ENCODE peak calls at places on chromosomes 1 and 21, in four cellular contexts. Z, H, U and K are unnamed samples.

GRCh38 chr1:199404976-199405375 is 622.5 kb upstream of the NR5A2 start:
- DNase-seq in U (no peak), H (no peak), Z (no peak), K (no peak)

GRCh38 chr1:51750218-51750617 is 128.3 kb downstream of the NRDC start:
- DNase-seq in U (no peak), H (no peak), Z (no peak), K (no peak)

GRCh38 chr21:39690454-39690853 is 54.5 kb upstream of the IGSF5 start:
- DNase-seq in U (no peak), Z (no peak), H (no peak), K (no peak)

GRCh38 chr21:18370292-18370691 is 33.3 kb downstream of the TMPRSS15 start:
- DNase-seq in U (no peak), Z (no peak), H (no peak), K (no peak)

GRCh38 chr1:45604239-45604638 is 19.6 kb downstream of the CCDC17 start:
- DNase-seq in Z (no peak), H (no peak), U (no peak), K (no peak)

GRCh38 chr21:38796426-38796825 is 9.3 kb upstream of the ETS2 start:
- DNase-seq in Z (peak; percentile 44), H (no peak), U (no peak), K (no peak)

GRCh38 chr1:29124366-29125236 is 898 bp upstream of the TMEM200B start:
- DNase-seq in H (peak; percentile 30), U (no peak), Z (peak; percentile 99), K (peak; percentile 64)

GRCh38 chr1:177010246-177010825 is 154.2 kb downstream of the ASTN1 start:
- DNase-seq in H (no peak), Z (no peak), U (no peak), K (no peak)

GRCh38 chr1:24107462-24108225 is 4.3 kb downstream of the MYOM3 start:
- DNase-seq in U (no peak), H (no peak), Z (no peak), K (no peak)

GRCh38 chr1:244211559-244211944 is 160.5 kb downstream of the ZBTB18 start:
- DNase-seq in Z (no peak), U (no peak), H (no peak), K (no peak)

GRCh38 chr1:6348511-6349191 is 44.9 kb downstream of the ACOT7 start:
- DNase-seq in Z (no peak), H (peak; percentile 20), U (no peak), K (no peak)

GRCh38 chr1:87030740-87031400 is 116.4 kb downstream of the HS2ST1 start:
- DNase-seq in H (no peak), U (no peak), Z (no peak), K (no peak)

GRCh38 chr1:16147615-16147926 is 8.3 kb downstream of the EPHA2 start:
- DNase-seq in Z (no peak), H (no peak), U (no peak), K (no peak)

GRCh38 chr21:45528981-45529784 is 13.1 kb downstream of the SLC19A1 start:
- DNase-seq in U (no peak), Z (no peak), H (no peak), K (no peak)

GRCh38 chr1:151641229-151641628 is 29.4 kb downstream of the SNX27 start:
- DNase-seq in U (no peak), H (no peak), Z (no peak), K (no peak)

GRCh38 chr1:11178021-11179015 is 10.8 kb upstream of the ANGPTL7 start:
- DNase-seq in H (no peak), U (no peak), Z (no peak), K (no peak)

GRCh38 chr1:17998889-17999288 is 108.7 kb upstream of the IGSF21 start:
- DNase-seq in H (no peak), U (no peak), Z (peak; percentile 28), K (no peak)

GRCh38 chr1:241113557-241113956 is 243.4 kb downstream of the RGS7 start:
- DNase-seq in U (no peak), Z (no peak), H (no peak), K (no peak)

GRCh38 chr1:183598386-183598785 is 8.1 kb upstream of the NCF2 start:
- DNase-seq in U (no peak), Z (no peak), H (no peak), K (no peak)

GRCh38 chr1:10189659-10190058 is 20.7 kb upstream of the KIF1B start:
- DNase-seq in U (peak; percentile 37), H (no peak), Z (no peak), K (no peak)

GRCh38 chr1:225750420-225750819 is 27.2 kb upstream of the SRP9 start:
- DNase-seq in Z (no peak), H (no peak), U (no peak), K (no peak)

GRCh38 chr1:85502171-85502570 is 37.2 kb upstream of the DDAH1 start:
- DNase-seq in H (no peak), U (no peak), Z (no peak), K (no peak)

GRCh38 chr1:84146375-84147032 is 2.4 kb downstream of the PRKACB start:
- DNase-seq in U (no peak), Z (no peak), H (no peak), K (no peak)

GRCh38 chr1:115524211-115524610 is 117.6 kb upstream of the VANGL1 start:
- DNase-seq in H (no peak), Z (no peak), U (no peak), K (no peak)

GRCh38 chr21:31198575-31198974 is 145.5 kb downstream of the TIAM1 start:
- DNase-seq in H (no peak), U (no peak), Z (peak; percentile 46), K (no peak)

GRCh38 chr1:36589006-36589405 is 106.3 kb upstream of the CSF3R start:
- DNase-seq in U (no peak), Z (no peak), H (no peak), K (no peak)

GRCh38 chr1:6471969-6472368 is 6.0 kb upstream of the TNFRSF25 start:
- DNase-seq in Z (no peak), U (no peak), H (no peak), K (no peak)

GRCh38 chr21:28253378-28253777 is 739.3 kb downstream of the LTN1 start:
- DNase-seq in H (no peak), Z (no peak), U (no peak), K (no peak)

GRCh38 chr1:29541641-29542040 is 305.3 kb downstream of the PTPRU start:
- DNase-seq in H (no peak), U (no peak), Z (no peak), K (no peak)

GRCh38 chr1:20198296-20198695 is 12.0 kb upstream of the PLA2G2C start:
- DNase-seq in U (no peak), H (no peak), Z (no peak), K (no peak)

GRCh38 chr1:23878668-23879067 is 10.6 kb upstream of the FUCA1 start:
- DNase-seq in Z (no peak), H (no peak), U (no peak), K (no peak)

GRCh38 chr1:195591917-195592672 is 1016.1 kb downstream of the KCNT2 start:
- DNase-seq in Z (no peak), U (no peak), H (no peak), K (no peak)

GRCh38 chr1:22983944-22984343 is 11.3 kb upstream of the LACTBL1 start:
- DNase-seq in Z (no peak), U (no peak), H (peak; percentile 2), K (no peak)

GRCh38 chr1:90730247-90731022 is 13.3 kb upstream of the BARHL2 start:
- DNase-seq in Z (no peak), U (no peak), H (peak; percentile 30), K (no peak)

GRCh38 chr1:13801711-13802486 is 101.9 kb downstream of the PRDM2 start:
- DNase-seq in Z (peak; percentile 42), H (no peak), U (no peak), K (no peak)

GRCh38 chr1:9861371-9861770 is 37.6 kb upstream of the CLSTN1 start:
- DNase-seq in Z (no peak), U (no peak), H (no peak), K (no peak)

GRCh38 chr1:229194096-229194495 is 76.8 kb upstream of the RAB4A start:
- DNase-seq in U (no peak), H (no peak), Z (no peak), K (no peak)

GRCh38 chr1:168135982-168136708 is 585 bp downstream of the GPR161 start:
- DNase-seq in U (no peak), Z (peak; percentile 69), H (no peak), K (no peak)
- TF ChIP-seq SPI1 in U (no peak), Z (no peak), H (no peak), K (no peak)

DNA sequence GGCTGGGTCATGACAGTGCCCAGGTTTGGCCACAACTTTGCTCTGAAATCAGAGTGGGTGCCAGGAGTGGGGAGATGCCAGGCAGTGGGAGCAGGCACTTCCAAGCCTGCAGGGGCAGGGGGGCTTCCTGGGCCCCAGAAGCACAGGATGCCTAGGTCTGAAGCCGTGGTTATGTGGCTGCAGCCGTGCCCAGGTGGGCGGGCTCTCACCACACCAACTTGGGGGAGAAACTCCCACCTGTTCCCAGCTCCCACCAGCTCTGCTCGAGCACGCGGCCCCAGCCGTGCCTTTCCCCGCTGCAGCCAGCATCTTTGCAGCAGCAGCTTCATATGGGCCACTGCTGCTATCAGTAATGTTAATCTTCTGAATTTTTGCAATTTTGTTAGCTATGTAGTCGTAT is 331.4 kb downstream of the USP25 start:
- DNase-seq in U (no peak), H (no peak), Z (no peak), K (no peak)
- TF ChIP-seq SPI1 in U (no peak), H (no peak), Z (no peak), K (no peak)

GRCh38 chr1:193070942-193071341 is 11.5 kb downstream of the RO60 start:
- DNase-seq in Z (no peak), H (no peak), U (no peak), K (no peak)
- TF ChIP-seq SPI1 in Z (no peak), H (no peak), U (peak; percentile 36), K (no peak)

GRCh38 chr1:67710417-67710816 is 25.4 kb downstream of the GADD45A start:
- DNase-seq in Z (no peak), U (no peak), H (no peak), K (no peak)
- TF ChIP-seq SPI1 in Z (no peak), U (no peak), H (no peak), K (no peak)

GRCh38 chr1:119442756-119443155 is 27.8 kb downstream of the HSD3B2 start:
- DNase-seq in U (no peak), H (no peak), Z (no peak), K (no peak)
- TF ChIP-seq SPI1 in U (no peak), H (no peak), Z (no peak), K (no peak)

GRCh38 chr21:42830456-42831455 is 48.6 kb downstream of the WDR4 start:
- DNase-seq in H (no peak), U (no peak), Z (peak; percentile 22), K (no peak)
- TF ChIP-seq SPI1 in H (no peak), U (no peak), Z (no peak), K (no peak)